ENCODE peak calls at places on chromosomes 4 and X, in nine cellular contexts. One of them, this sample, is unnamed.

GRCh38 chr4:1469596-1470392 is 63.6 kb upstream of the NKX1-1 start:
- DNase-seq in A172: peak; percentile 25
- DNase-seq in mucosa of descending colon: peak; percentile 40
- DNase-seq in NCI-H1092: no peak
- DNase-seq in GM23338: no peak
- DNase-seq in SK-N-DZ: no peak
- DNase-seq in stimulated activated CD4-positive, alpha-beta T cell treated with anti-CD3 and anti-CD28 coated beads, Interleukin-4, amount 100 ng/mL, for 48 hours: no peak
- DNase-seq in EL: no peak
- DNase-seq in neuronal stem cell: no peak
- DNase-seq in this sample: no peak

GRCh38 chr4:155946486-155946885 is 7.2 kb downstream of the CTSO start:
- DNase-seq in A172: peak; percentile 55
- DNase-seq in mucosa of descending colon: no peak
- DNase-seq in NCI-H1092: no peak
- DNase-seq in GM23338: no peak
- DNase-seq in SK-N-DZ: no peak
- DNase-seq in stimulated activated CD4-positive, alpha-beta T cell treated with anti-CD3 and anti-CD28 coated beads, Interleukin-4, amount 100 ng/mL, for 48 hours: no peak
- DNase-seq in EL: no peak
- DNase-seq in neuronal stem cell: no peak
- DNase-seq in this sample: no peak

GRCh38 chr4:4627111-4627510 is 85.3 kb upstream of the STX18 start:
- DNase-seq in A172: no peak
- DNase-seq in mucosa of descending colon: no peak
- DNase-seq in NCI-H1092: no peak
- DNase-seq in GM23338: peak; percentile 39
- DNase-seq in SK-N-DZ: no peak
- DNase-seq in stimulated activated CD4-positive, alpha-beta T cell treated with anti-CD3 and anti-CD28 coated beads, Interleukin-4, amount 100 ng/mL, for 48 hours: no peak
- DNase-seq in EL: no peak
- DNase-seq in neuronal stem cell: no peak
- DNase-seq in this sample: no peak

GRCh38 chrX:131675596-131676194 is 131.8 kb downstream of the OR13H1 start:
- DNase-seq in A172: peak; percentile 2
- DNase-seq in mucosa of descending colon: no peak
- DNase-seq in NCI-H1092: peak; percentile 14
- DNase-seq in GM23338: peak; percentile 56
- DNase-seq in SK-N-DZ: peak; percentile 52
- DNase-seq in stimulated activated CD4-positive, alpha-beta T cell treated with anti-CD3 and anti-CD28 coated beads, Interleukin-4, amount 100 ng/mL, for 48 hours: no peak
- DNase-seq in EL: no peak
- DNase-seq in neuronal stem cell: peak; percentile 3
- DNase-seq in this sample: no peak

GRCh38 chr4:125359960-125360628 is 45.3 kb downstream of the FAT4 start:
- DNase-seq in A172: no peak
- DNase-seq in mucosa of descending colon: no peak
- DNase-seq in NCI-H1092: no peak
- DNase-seq in GM23338: no peak
- DNase-seq in SK-N-DZ: no peak
- DNase-seq in stimulated activated CD4-positive, alpha-beta T cell treated with anti-CD3 and anti-CD28 coated beads, Interleukin-4, amount 100 ng/mL, for 48 hours: no peak
- DNase-seq in EL: no peak
- DNase-seq in neuronal stem cell: no peak
- DNase-seq in this sample: no peak

GRCh38 chr4:109022941-109023340 is 260.1 kb upstream of the ETNPPL start:
- DNase-seq in A172: no peak
- DNase-seq in mucosa of descending colon: no peak
- DNase-seq in NCI-H1092: no peak
- DNase-seq in GM23338: no peak
- DNase-seq in SK-N-DZ: no peak
- DNase-seq in stimulated activated CD4-positive, alpha-beta T cell treated with anti-CD3 and anti-CD28 coated beads, Interleukin-4, amount 100 ng/mL, for 48 hours: no peak
- DNase-seq in EL: no peak
- DNase-seq in neuronal stem cell: no peak
- DNase-seq in this sample: no peak

GRCh38 chrX:73977542-73978169 is 326.3 kb upstream of the ZCCHC13 start:
- DNase-seq in A172: no peak
- DNase-seq in mucosa of descending colon: no peak
- DNase-seq in NCI-H1092: no peak
- DNase-seq in GM23338: peak; percentile 23
- DNase-seq in SK-N-DZ: no peak
- DNase-seq in stimulated activated CD4-positive, alpha-beta T cell treated with anti-CD3 and anti-CD28 coated beads, Interleukin-4, amount 100 ng/mL, for 48 hours: no peak
- DNase-seq in EL: no peak
- DNase-seq in neuronal stem cell: no peak
- DNase-seq in this sample: peak; percentile 1

GRCh38 chr4:110501826-110502225 is 25.9 kb downstream of the ENPEP start:
- DNase-seq in A172: peak; percentile 4
- DNase-seq in mucosa of descending colon: no peak
- DNase-seq in NCI-H1092: no peak
- DNase-seq in GM23338: no peak
- DNase-seq in SK-N-DZ: no peak
- DNase-seq in stimulated activated CD4-positive, alpha-beta T cell treated with anti-CD3 and anti-CD28 coated beads, Interleukin-4, amount 100 ng/mL, for 48 hours: no peak
- DNase-seq in EL: peak; percentile 61
- DNase-seq in neuronal stem cell: no peak
- DNase-seq in this sample: no peak

GRCh38 chr4:16199132-16199531 is 27.1 kb downstream of the TAPT1 start:
- DNase-seq in A172: peak; percentile 18
- DNase-seq in mucosa of descending colon: no peak
- DNase-seq in NCI-H1092: no peak
- DNase-seq in GM23338: peak; percentile 49
- DNase-seq in SK-N-DZ: peak; percentile 7
- DNase-seq in stimulated activated CD4-positive, alpha-beta T cell treated with anti-CD3 and anti-CD28 coated beads, Interleukin-4, amount 100 ng/mL, for 48 hours: no peak
- DNase-seq in EL: no peak
- DNase-seq in neuronal stem cell: no peak
- DNase-seq in this sample: no peak

GRCh38 chr4:77074961-77075855 is 581 bp downstream of the CCNI start:
- DNase-seq in A172: peak; percentile 37
- DNase-seq in mucosa of descending colon: peak; percentile 90
- DNase-seq in NCI-H1092: peak; percentile 32
- DNase-seq in GM23338: peak; percentile 80
- DNase-seq in SK-N-DZ: peak; percentile 74
- DNase-seq in stimulated activated CD4-positive, alpha-beta T cell treated with anti-CD3 and anti-CD28 coated beads, Interleukin-4, amount 100 ng/mL, for 48 hours: peak; percentile 48
- DNase-seq in EL: peak; percentile 72
- DNase-seq in neuronal stem cell: peak; percentile 69
- DNase-seq in this sample: no peak

GRCh38 chrX:134023851-134024281 is 38.5 kb upstream of the GPC3 start:
- DNase-seq in A172: no peak
- DNase-seq in mucosa of descending colon: no peak
- DNase-seq in NCI-H1092: no peak
- DNase-seq in GM23338: no peak
- DNase-seq in SK-N-DZ: no peak
- DNase-seq in stimulated activated CD4-positive, alpha-beta T cell treated with anti-CD3 and anti-CD28 coated beads, Interleukin-4, amount 100 ng/mL, for 48 hours: no peak
- DNase-seq in EL: no peak
- DNase-seq in neuronal stem cell: no peak
- DNase-seq in this sample: no peak

GRCh38 chr4:1578301-1578781 is 105.8 kb downstream of the FAM53A start:
- DNase-seq in A172: no peak
- DNase-seq in mucosa of descending colon: peak; percentile 59
- DNase-seq in NCI-H1092: no peak
- DNase-seq in GM23338: peak; percentile 72
- DNase-seq in SK-N-DZ: no peak
- DNase-seq in stimulated activated CD4-positive, alpha-beta T cell treated with anti-CD3 and anti-CD28 coated beads, Interleukin-4, amount 100 ng/mL, for 48 hours: no peak
- DNase-seq in EL: no peak
- DNase-seq in neuronal stem cell: peak; percentile 59
- DNase-seq in this sample: no peak

GRCh38 chrX:8846271-8846670 is 45.1 kb upstream of the FAM9A start:
- DNase-seq in A172: no peak
- DNase-seq in mucosa of descending colon: no peak
- DNase-seq in NCI-H1092: no peak
- DNase-seq in GM23338: no peak
- DNase-seq in SK-N-DZ: no peak
- DNase-seq in stimulated activated CD4-positive, alpha-beta T cell treated with anti-CD3 and anti-CD28 coated beads, Interleukin-4, amount 100 ng/mL, for 48 hours: no peak
- DNase-seq in EL: no peak
- DNase-seq in neuronal stem cell: no peak
- DNase-seq in this sample: no peak

GRCh38 chr4:26787461-26788340 is 72.9 kb upstream of the STIM2 start:
- DNase-seq in A172: peak; percentile 63
- DNase-seq in mucosa of descending colon: peak; percentile 70
- DNase-seq in NCI-H1092: peak; percentile 13
- DNase-seq in GM23338: peak; percentile 72
- DNase-seq in SK-N-DZ: peak; percentile 47
- DNase-seq in stimulated activated CD4-positive, alpha-beta T cell treated with anti-CD3 and anti-CD28 coated beads, Interleukin-4, amount 100 ng/mL, for 48 hours: peak; percentile 33
- DNase-seq in EL: peak; percentile 55
- DNase-seq in neuronal stem cell: no peak
- DNase-seq in this sample: no peak

GRCh38 chrX:70025464-70025863 is 24.3 kb downstream of the AWAT2 start:
- DNase-seq in A172: no peak
- DNase-seq in mucosa of descending colon: no peak
- DNase-seq in NCI-H1092: no peak
- DNase-seq in GM23338: no peak
- DNase-seq in SK-N-DZ: no peak
- DNase-seq in stimulated activated CD4-positive, alpha-beta T cell treated with anti-CD3 and anti-CD28 coated beads, Interleukin-4, amount 100 ng/mL, for 48 hours: no peak
- DNase-seq in EL: peak; percentile 7
- DNase-seq in neuronal stem cell: no peak
- DNase-seq in this sample: no peak

This sample was measured in HFF-Myc.